ENCODE peak calls at places on chromosome 3, in seven cellular contexts. A is naive thymus-derived CD8-positive, alpha-beta T cell; V is substantia nigra; T is renal cortical epithelial cell; C is activated CD8-positive, alpha-beta T cell treated with anti-CD3 and anti-CD28 coated beads, Interleukin-2, amount 10 ng/mL, durations not matched to agents 7 days and 5 days; Y is tibial nerve; G is COR-L47. K is an unnamed sample.

GRCh38 chr3:42118762-42119361 is 27.7 kb downstream of the TRAK1 start:
- DNase-seq in A (no peak), V (peak; percentile 25), T (peak; percentile 59), C (peak; percentile 61), Y (peak; percentile 24), G (peak; percentile 5), K (no peak)

GRCh38 chr3:9808345-9809037 is 1.6 kb upstream of the TTLL3 start:
- DNase-seq in A (peak; percentile 70), V (no peak), T (peak; percentile 62), C (peak; percentile 72), Y (no peak), G (peak; percentile 29), K (peak; percentile 27)

GRCh38 chr3:187292631-187293513 is 1.3 kb upstream of the MASP1 start:
- DNase-seq in A (no peak), V (no peak), T (no peak), C (no peak), Y (no peak), G (no peak), K (no peak)

GRCh38 chr3:18445421-18446066 is 20.4 kb upstream of the SATB1 start:
- DNase-seq in A (peak; percentile 98), V (no peak), T (no peak), C (peak; percentile 92), Y (no peak), G (no peak), K (peak; percentile 82)

GRCh38 chr3:123732447-123732846 is 147.6 kb upstream of the HACD2 start:
- DNase-seq in A (no peak), V (no peak), T (peak; percentile 96), C (no peak), Y (no peak), G (no peak), K (no peak)

GRCh38 chr3:132587401-132587800 is 9.7 kb upstream of the ACKR4 start:
- DNase-seq in A (no peak), V (no peak), T (no peak), C (no peak), Y (no peak), G (no peak), K (no peak)

GRCh38 chr3:35781558-35781957 is 142.2 kb downstream of the ARPP21 start:
- DNase-seq in A (no peak), V (no peak), T (no peak), C (no peak), Y (no peak), G (no peak), K (no peak)

GRCh38 chr3:123409443-123410148 is 39.3 kb downstream of the ADCY5 start:
- DNase-seq in A (peak; percentile 3), V (no peak), T (peak; percentile 95), C (no peak), Y (no peak), G (peak; percentile 28), K (no peak)

GRCh38 chr3:39142067-39142466 is 11.3 kb downstream of the CSRNP1 start:
- DNase-seq in A (no peak), V (no peak), T (no peak), C (no peak), Y (no peak), G (peak; percentile 67), K (no peak)

GRCh38 chr3:71784201-71784913 is 591 bp downstream of the PROK2 start:
- DNase-seq in A (no peak), V (no peak), T (no peak), C (no peak), Y (no peak), G (no peak), K (no peak)

GRCh38 chr3:188348445-188349244 is 194.7 kb downstream of the LPP start:
- DNase-seq in A (no peak), V (no peak), T (peak; percentile 98), C (no peak), Y (peak; percentile 73), G (no peak), K (no peak)

GRCh38 chr3:35616346-35616745 is 23.0 kb upstream of the ARPP21 start:
- DNase-seq in A (no peak), V (no peak), T (peak; percentile 34), C (no peak), Y (no peak), G (no peak), K (no peak)

GRCh38 chr3:135178566-135178965 is 383.5 kb downstream of the EPHB1 start:
- DNase-seq in A (no peak), V (no peak), T (no peak), C (no peak), Y (no peak), G (no peak), K (no peak)

GRCh38 chr3:107685383-107685782 is 162.6 kb downstream of the BBX start:
- DNase-seq in A (no peak), V (no peak), T (no peak), C (no peak), Y (no peak), G (no peak), K (no peak)

GRCh38 chr3:144770291-144770690 is 798.7 kb downstream of the DIPK2A start:
- DNase-seq in A (no peak), V (no peak), T (no peak), C (no peak), Y (no peak), G (no peak), K (no peak)

GRCh38 chr3:33236005-33236404 is 17.4 kb upstream of the SUSD5 start:
- DNase-seq in A (no peak), V (no peak), T (no peak), C (no peak), Y (no peak), G (no peak), K (no peak)

GRCh38 chr3:173732237-173732636 is 334.7 kb downstream of the NLGN1 start:
- DNase-seq in A (no peak), V (no peak), T (peak; percentile 55), C (no peak), Y (no peak), G (peak; percentile 77), K (no peak)

GRCh38 chr3:191246628-191247027 is 47.6 kb downstream of the OSTN start:
- DNase-seq in A (no peak), V (no peak), T (peak; percentile 73), C (no peak), Y (no peak), G (no peak), K (no peak)

GRCh38 chr3:52490938-52491526 is 4.1 kb upstream of the STAB1 start:
- DNase-seq in A (no peak), V (no peak), T (peak; percentile 24), C (no peak), Y (no peak), G (no peak), K (no peak)

GRCh38 chr3:79953591-79954105 is 185.8 kb upstream of the ROBO1 start:
- DNase-seq in A (no peak), V (no peak), T (no peak), C (no peak), Y (no peak), G (peak; percentile 60), K (no peak)

GRCh38 chr3:133047980-133048379 is 9.8 kb downstream of the TMEM108 start:
- DNase-seq in A (no peak), V (no peak), T (no peak), C (no peak), Y (no peak), G (no peak), K (no peak)

GRCh38 chr3:12901631-12902045 is 60.3 kb upstream of the RPL32 start:
- DNase-seq in A (no peak), V (no peak), T (no peak), C (no peak), Y (no peak), G (no peak), K (no peak)

GRCh38 chr3:104190681-104191080 is 1176.0 kb upstream of the ALCAM start:
- DNase-seq in A (no peak), V (no peak), T (peak; percentile 11), C (no peak), Y (no peak), G (no peak), K (no peak)

GRCh38 chr3:65177879-65178484 is 490.2 kb upstream of the ADAMTS9 start:
- DNase-seq in A (no peak), V (no peak), T (peak; percentile 16), C (no peak), Y (no peak), G (no peak), K (no peak)

GRCh38 chr3:36257117-36257516 is 123.2 kb upstream of the STAC start:
- DNase-seq in A (no peak), V (no peak), T (peak; percentile 96), C (no peak), Y (no peak), G (no peak), K (no peak)

GRCh38 chr3:188296761-188297689 is 143.1 kb downstream of the LPP start:
- DNase-seq in A (no peak), V (no peak), T (peak; percentile 96), C (no peak), Y (no peak), G (no peak), K (no peak)

GRCh38 chr3:188860147-188860546 is 311.6 kb upstream of the TPRG1 start:
- DNase-seq in A (no peak), V (no peak), T (peak; percentile 50), C (no peak), Y (no peak), G (no peak), K (no peak)

GRCh38 chr3:63343674-63344073 is 65.6 kb downstream of the SYNPR start:
- DNase-seq in A (no peak), V (no peak), T (peak; percentile 79), C (peak; percentile 27), Y (peak; percentile 64), G (peak; percentile 83), K (no peak)

GRCh38 chr3:122682016-122682374 is 1.4 kb downstream of the PARP14 start:
- DNase-seq in A (no peak), V (no peak), T (no peak), C (no peak), Y (no peak), G (no peak), K (no peak)

GRCh38 chr3:124263168-124263567 is 271.2 kb upstream of the ROPN1 start:
- DNase-seq in A (no peak), V (no peak), T (peak; percentile 98), C (no peak), Y (no peak), G (no peak), K (no peak)

K was measured in central memory CD4-positive, alpha-beta T cell.